ENCODE peak calls at places on chromosomes 5 and 9, in eight cellular contexts. One of them, this sample, is unnamed.

GRCh38 chr5:55650391-55650790 is 61.7 kb downstream of the SLC38A9 start:
- DNase-seq in NCI-H748 treated with DMSO at 0.1 percent for 48 hours: no peak
- DNase-seq in astrocyte of the spinal cord: peak
- DNase-seq in bronchial epithelial cell: no peak
- DNase-seq in HAP-1: no peak
- DNase-seq in retina: no peak
- DNase-seq in fibroblast of the conjunctiva: no peak
- DNase-seq in left ventricle myocardium inferior: no peak
- DNase-seq in this sample: no peak

GRCh38 chr5:1637639-1638481 is 114.1 kb upstream of the LPCAT1 start:
- DNase-seq in NCI-H748 treated with DMSO at 0.1 percent for 48 hours: no peak
- DNase-seq in astrocyte of the spinal cord: no peak
- DNase-seq in bronchial epithelial cell: no peak
- DNase-seq in HAP-1: no peak
- DNase-seq in retina: no peak
- DNase-seq in fibroblast of the conjunctiva: no peak
- DNase-seq in left ventricle myocardium inferior: no peak
- DNase-seq in this sample: no peak

GRCh38 chr5:103271570-103272289 is 13.2 kb downstream of the MACIR start:
- DNase-seq in NCI-H748 treated with DMSO at 0.1 percent for 48 hours: no peak
- DNase-seq in astrocyte of the spinal cord: peak
- DNase-seq in bronchial epithelial cell: peak
- DNase-seq in HAP-1: no peak
- DNase-seq in retina: no peak
- DNase-seq in fibroblast of the conjunctiva: no peak
- DNase-seq in left ventricle myocardium inferior: no peak
- DNase-seq in this sample: no peak

GRCh38 chr5:109319351-109319750 is 90.4 kb downstream of the PJA2 start:
- DNase-seq in NCI-H748 treated with DMSO at 0.1 percent for 48 hours: no peak
- DNase-seq in astrocyte of the spinal cord: no peak
- DNase-seq in bronchial epithelial cell: no peak
- DNase-seq in HAP-1: no peak
- DNase-seq in retina: no peak
- DNase-seq in fibroblast of the conjunctiva: no peak
- DNase-seq in left ventricle myocardium inferior: no peak
- DNase-seq in this sample: no peak

GRCh38 chr5:80255425-80255751 is 460 bp downstream of the SERINC5 start:
- DNase-seq in NCI-H748 treated with DMSO at 0.1 percent for 48 hours: peak
- DNase-seq in astrocyte of the spinal cord: peak
- DNase-seq in bronchial epithelial cell: no peak
- DNase-seq in HAP-1: peak
- DNase-seq in retina: no peak
- DNase-seq in fibroblast of the conjunctiva: no peak
- DNase-seq in left ventricle myocardium inferior: peak
- DNase-seq in this sample: peak

GRCh38 chr9:133644968-133645765 is 9.0 kb downstream of the DBH start:
- DNase-seq in NCI-H748 treated with DMSO at 0.1 percent for 48 hours: no peak
- DNase-seq in astrocyte of the spinal cord: no peak
- DNase-seq in bronchial epithelial cell: no peak
- DNase-seq in HAP-1: no peak
- DNase-seq in retina: no peak
- DNase-seq in fibroblast of the conjunctiva: no peak
- DNase-seq in left ventricle myocardium inferior: no peak
- DNase-seq in this sample: no peak

GRCh38 chr5:162248107-162248713 is 180.6 kb downstream of the GABRG2 start:
- DNase-seq in NCI-H748 treated with DMSO at 0.1 percent for 48 hours: no peak
- DNase-seq in astrocyte of the spinal cord: no peak
- DNase-seq in bronchial epithelial cell: no peak
- DNase-seq in HAP-1: peak
- DNase-seq in retina: no peak
- DNase-seq in fibroblast of the conjunctiva: no peak
- DNase-seq in left ventricle myocardium inferior: no peak
- DNase-seq in this sample: no peak

GRCh38 chr5:9832921-9833320 is 202.8 kb upstream of the TAS2R1 start:
- DNase-seq in NCI-H748 treated with DMSO at 0.1 percent for 48 hours: no peak
- DNase-seq in astrocyte of the spinal cord: no peak
- DNase-seq in bronchial epithelial cell: no peak
- DNase-seq in HAP-1: no peak
- DNase-seq in retina: no peak
- DNase-seq in fibroblast of the conjunctiva: no peak
- DNase-seq in left ventricle myocardium inferior: no peak
- DNase-seq in this sample: no peak

GRCh38 chr5:147963948-147964693 is 57.8 kb upstream of the C5orf46 start:
- DNase-seq in NCI-H748 treated with DMSO at 0.1 percent for 48 hours: no peak
- DNase-seq in astrocyte of the spinal cord: no peak
- DNase-seq in bronchial epithelial cell: no peak
- DNase-seq in HAP-1: no peak
- DNase-seq in retina: peak
- DNase-seq in fibroblast of the conjunctiva: no peak
- DNase-seq in left ventricle myocardium inferior: no peak
- DNase-seq in this sample: no peak

GRCh38 chr5:131854134-131854533 is 57.3 kb upstream of the FNIP1 start:
- DNase-seq in NCI-H748 treated with DMSO at 0.1 percent for 48 hours: no peak
- DNase-seq in astrocyte of the spinal cord: no peak
- DNase-seq in bronchial epithelial cell: peak
- DNase-seq in HAP-1: no peak
- DNase-seq in retina: no peak
- DNase-seq in fibroblast of the conjunctiva: no peak
- DNase-seq in left ventricle myocardium inferior: no peak
- DNase-seq in this sample: no peak

GRCh38 chr5:173010547-173011464 is 27.2 kb downstream of the ATP6V0E1 start:
- DNase-seq in NCI-H748 treated with DMSO at 0.1 percent for 48 hours: no peak
- DNase-seq in astrocyte of the spinal cord: no peak
- DNase-seq in bronchial epithelial cell: peak
- DNase-seq in HAP-1: no peak
- DNase-seq in retina: no peak
- DNase-seq in fibroblast of the conjunctiva: no peak
- DNase-seq in left ventricle myocardium inferior: peak
- DNase-seq in this sample: peak

GRCh38 chr5:38287124-38287523 is 28.8 kb downstream of the EGFLAM start:
- DNase-seq in NCI-H748 treated with DMSO at 0.1 percent for 48 hours: no peak
- DNase-seq in astrocyte of the spinal cord: no peak
- DNase-seq in bronchial epithelial cell: no peak
- DNase-seq in HAP-1: no peak
- DNase-seq in retina: no peak
- DNase-seq in fibroblast of the conjunctiva: no peak
- DNase-seq in left ventricle myocardium inferior: no peak
- DNase-seq in this sample: no peak

GRCh38 chr9:114282926-114283325 is 40.0 kb upstream of the ORM1 start:
- DNase-seq in NCI-H748 treated with DMSO at 0.1 percent for 48 hours: no peak
- DNase-seq in astrocyte of the spinal cord: peak
- DNase-seq in bronchial epithelial cell: peak
- DNase-seq in HAP-1: no peak
- DNase-seq in retina: no peak
- DNase-seq in fibroblast of the conjunctiva: peak
- DNase-seq in left ventricle myocardium inferior: peak
- DNase-seq in this sample: no peak

GRCh38 chr9:86700601-86701000 is 246.7 kb downstream of the GAS1 start:
- DNase-seq in NCI-H748 treated with DMSO at 0.1 percent for 48 hours: no peak
- DNase-seq in astrocyte of the spinal cord: peak
- DNase-seq in bronchial epithelial cell: peak
- DNase-seq in HAP-1: no peak
- DNase-seq in retina: no peak
- DNase-seq in fibroblast of the conjunctiva: peak
- DNase-seq in left ventricle myocardium inferior: peak
- DNase-seq in this sample: peak

GRCh38 chr9:113828211-113828610 is 47.9 kb upstream of the ZNF618 start:
- DNase-seq in NCI-H748 treated with DMSO at 0.1 percent for 48 hours: no peak
- DNase-seq in astrocyte of the spinal cord: peak
- DNase-seq in bronchial epithelial cell: peak
- DNase-seq in HAP-1: no peak
- DNase-seq in retina: no peak
- DNase-seq in fibroblast of the conjunctiva: no peak
- DNase-seq in left ventricle myocardium inferior: no peak
- DNase-seq in this sample: no peak

GRCh38 chr9:129777769-129778130 is 24.9 kb upstream of the PTGES start:
- DNase-seq in NCI-H748 treated with DMSO at 0.1 percent for 48 hours: no peak
- DNase-seq in astrocyte of the spinal cord: no peak
- DNase-seq in bronchial epithelial cell: no peak
- DNase-seq in HAP-1: no peak
- DNase-seq in retina: no peak
- DNase-seq in fibroblast of the conjunctiva: no peak
- DNase-seq in left ventricle myocardium inferior: no peak
- DNase-seq in this sample: no peak